ENCODE peak calls at places on chromosomes 11 and 22, in six cellular contexts. One of them, this sample, is unnamed.

GRCh38 chr22:38352436-38352835 is 35.2 kb upstream of the CSNK1E start:
- DNase-seq in stomach: peak
- DNase-seq in hepatocyte: no peak
- DNase-seq in bronchial epithelial cell: no peak
- DNase-seq in kidney epithelial cell: no peak
- DNase-seq in esophagus muscularis mucosa: no peak
- DNase-seq in this sample: peak

GRCh38 chr11:79413258-79413657 is 27.6 kb downstream of the TENM4 start:
- DNase-seq in bronchial epithelial cell: peak
- DNase-seq in esophagus muscularis mucosa: peak
- DNase-seq in stomach: peak
- DNase-seq in kidney epithelial cell: peak
- DNase-seq in hepatocyte: peak
- DNase-seq in this sample: peak

GRCh38 chr11:14764213-14764898 is 120.8 kb downstream of the PDE3B start:
- DNase-seq in stomach: no peak
- DNase-seq in kidney epithelial cell: no peak
- DNase-seq in esophagus muscularis mucosa: no peak
- DNase-seq in hepatocyte: no peak
- DNase-seq in bronchial epithelial cell: no peak
- DNase-seq in this sample: no peak

GRCh38 chr22:39748877-39749276 is 144.7 kb downstream of the ENTHD1 start:
- DNase-seq in stomach: no peak
- DNase-seq in esophagus muscularis mucosa: no peak
- DNase-seq in bronchial epithelial cell: peak
- DNase-seq in hepatocyte: no peak
- DNase-seq in kidney epithelial cell: no peak
- DNase-seq in this sample: no peak

GRCh38 chr11:133934599-133935550 is 21.9 kb downstream of the IGSF9B start:
- DNase-seq in stomach: no peak
- DNase-seq in kidney epithelial cell: no peak
- DNase-seq in esophagus muscularis mucosa: no peak
- DNase-seq in hepatocyte: no peak
- DNase-seq in bronchial epithelial cell: peak
- DNase-seq in this sample: no peak

GRCh38 chr22:47615051-47615450 is 852.6 kb downstream of the TBC1D22A start:
- DNase-seq in bronchial epithelial cell: no peak
- DNase-seq in esophagus muscularis mucosa: no peak
- DNase-seq in kidney epithelial cell: no peak
- DNase-seq in stomach: no peak
- DNase-seq in hepatocyte: no peak
- DNase-seq in this sample: no peak

GRCh38 chr11:47412152-47412746 is 3.9 kb downstream of the SLC39A13 start:
- DNase-seq in bronchial epithelial cell: no peak
- DNase-seq in hepatocyte: peak
- DNase-seq in stomach: peak
- DNase-seq in kidney epithelial cell: no peak
- DNase-seq in esophagus muscularis mucosa: no peak
- DNase-seq in this sample: peak

GRCh38 chr11:67468056-67468455 is 995 bp downstream of the TMEM134 start:
- DNase-seq in hepatocyte: peak
- DNase-seq in kidney epithelial cell: no peak
- DNase-seq in bronchial epithelial cell: peak
- DNase-seq in esophagus muscularis mucosa: no peak
- DNase-seq in stomach: peak
- DNase-seq in this sample: no peak

GRCh38 chr11:96145163-96145585 is 197.8 kb downstream of the MAML2 start:
- DNase-seq in kidney epithelial cell: no peak
- DNase-seq in hepatocyte: no peak
- DNase-seq in bronchial epithelial cell: no peak
- DNase-seq in stomach: no peak
- DNase-seq in esophagus muscularis mucosa: no peak
- DNase-seq in this sample: no peak

GRCh38 chr11:70182266-70182665 is 20.8 kb upstream of the FADD start:
- DNase-seq in kidney epithelial cell: no peak
- DNase-seq in esophagus muscularis mucosa: no peak
- DNase-seq in stomach: no peak
- DNase-seq in bronchial epithelial cell: no peak
- DNase-seq in hepatocyte: no peak
- DNase-seq in this sample: no peak

GRCh38 chr22:44304354-44304753 is 8.4 kb downstream of the SHISAL1 start:
- DNase-seq in hepatocyte: no peak
- DNase-seq in stomach: no peak
- DNase-seq in esophagus muscularis mucosa: no peak
- DNase-seq in kidney epithelial cell: no peak
- DNase-seq in bronchial epithelial cell: no peak
- DNase-seq in this sample: no peak

GRCh38 chr11:128240546-128240945 is 346.8 kb downstream of the ETS1 start:
- DNase-seq in stomach: no peak
- DNase-seq in hepatocyte: no peak
- DNase-seq in kidney epithelial cell: no peak
- DNase-seq in bronchial epithelial cell: no peak
- DNase-seq in esophagus muscularis mucosa: no peak
- DNase-seq in this sample: no peak

GRCh38 chr11:79404325-79404724 is 36.5 kb downstream of the TENM4 start:
- DNase-seq in stomach: no peak
- DNase-seq in kidney epithelial cell: no peak
- DNase-seq in esophagus muscularis mucosa: no peak
- DNase-seq in bronchial epithelial cell: peak
- DNase-seq in hepatocyte: no peak
- DNase-seq in this sample: no peak

GRCh38 chr11:83336993-83337392 is 50.8 kb upstream of the CCDC90B start:
- DNase-seq in kidney epithelial cell: no peak
- DNase-seq in hepatocyte: no peak
- DNase-seq in stomach: no peak
- DNase-seq in esophagus muscularis mucosa: peak
- DNase-seq in bronchial epithelial cell: no peak
- DNase-seq in this sample: no peak

GRCh38 chr22:37784829-37785495 is 22.8 kb upstream of the GCAT start:
- DNase-seq in stomach: peak
- DNase-seq in hepatocyte: peak
- DNase-seq in esophagus muscularis mucosa: no peak
- DNase-seq in kidney epithelial cell: no peak
- DNase-seq in bronchial epithelial cell: peak
- DNase-seq in this sample: no peak

GRCh38 chr11:72589802-72590761 is 84.1 kb downstream of the PDE2A start:
- DNase-seq in esophagus muscularis mucosa: no peak
- DNase-seq in hepatocyte: peak
- DNase-seq in bronchial epithelial cell: peak
- DNase-seq in kidney epithelial cell: no peak
- DNase-seq in stomach: peak
- DNase-seq in this sample: no peak

GRCh38 chr11:120217941-120218694 is 7.3 kb downstream of the OAF start:
- DNase-seq in kidney epithelial cell: no peak
- DNase-seq in stomach: peak
- DNase-seq in bronchial epithelial cell: no peak
- DNase-seq in hepatocyte: no peak
- DNase-seq in esophagus muscularis mucosa: no peak
- DNase-seq in this sample: no peak

GRCh38 chr11:23931443-23931842 is 565.4 kb upstream of the LUZP2 start:
- DNase-seq in kidney epithelial cell: no peak
- DNase-seq in bronchial epithelial cell: no peak
- DNase-seq in esophagus muscularis mucosa: no peak
- DNase-seq in hepatocyte: no peak
- DNase-seq in stomach: no peak
- DNase-seq in this sample: no peak

GRCh38 chr11:112822478-112823274 is 138.5 kb upstream of the NCAM1 start:
- DNase-seq in esophagus muscularis mucosa: no peak
- DNase-seq in kidney epithelial cell: no peak
- DNase-seq in hepatocyte: peak
- DNase-seq in bronchial epithelial cell: no peak
- DNase-seq in stomach: peak
- DNase-seq in this sample: no peak

GRCh38 chr22:32618461-32619140 is 144.0 kb downstream of the FBXO7 start:
- DNase-seq in hepatocyte: no peak
- DNase-seq in esophagus muscularis mucosa: no peak
- DNase-seq in bronchial epithelial cell: no peak
- DNase-seq in kidney epithelial cell: no peak
- DNase-seq in stomach: no peak
- DNase-seq in this sample: no peak

GRCh38 chr11:116832350-116833290 is 2.9 kb downstream of the APOC3 start:
- DNase-seq in stomach: peak
- DNase-seq in kidney epithelial cell: no peak
- DNase-seq in bronchial epithelial cell: no peak
- DNase-seq in hepatocyte: no peak
- DNase-seq in esophagus muscularis mucosa: no peak
- DNase-seq in this sample: no peak

GRCh38 chr11:86140334-86140733 is 71.5 kb upstream of the PICALM start:
- DNase-seq in stomach: no peak
- DNase-seq in esophagus muscularis mucosa: no peak
- DNase-seq in hepatocyte: no peak
- DNase-seq in bronchial epithelial cell: no peak
- DNase-seq in kidney epithelial cell: no peak
- DNase-seq in this sample: no peak
- TF ChIP-seq CTCF in stomach: no peak
- TF ChIP-seq CTCF in esophagus muscularis mucosa: no peak
- TF ChIP-seq CTCF in hepatocyte: no peak
- TF ChIP-seq CTCF in bronchial epithelial cell: no peak
- TF ChIP-seq CTCF in kidney epithelial cell: no peak
- TF ChIP-seq CTCF in this sample: no peak

GRCh38 chr11:113985906-113986305 is 11.0 kb downstream of the HTR3A start:
- DNase-seq in kidney epithelial cell: no peak
- DNase-seq in esophagus muscularis mucosa: no peak
- DNase-seq in bronchial epithelial cell: no peak
- DNase-seq in stomach: no peak
- DNase-seq in hepatocyte: no peak
- DNase-seq in this sample: no peak

GRCh38 chr11:113989916-113990315 is 15.0 kb downstream of the HTR3A start:
- DNase-seq in kidney epithelial cell: no peak
- DNase-seq in esophagus muscularis mucosa: no peak
- DNase-seq in stomach: no peak
- DNase-seq in bronchial epithelial cell: no peak
- DNase-seq in hepatocyte: no peak
- DNase-seq in this sample: no peak

GRCh38 chr11:113989381-113989780 is 14.5 kb downstream of the HTR3A start:
- DNase-seq in bronchial epithelial cell: no peak
- DNase-seq in kidney epithelial cell: no peak
- DNase-seq in esophagus muscularis mucosa: no peak
- DNase-seq in stomach: no peak
- DNase-seq in hepatocyte: no peak
- DNase-seq in this sample: no peak

GRCh38 chr11:113984781-113985180 is 9.9 kb downstream of the HTR3A start:
- DNase-seq in stomach: no peak
- DNase-seq in esophagus muscularis mucosa: no peak
- DNase-seq in hepatocyte: no peak
- DNase-seq in bronchial epithelial cell: no peak
- DNase-seq in kidney epithelial cell: no peak
- DNase-seq in this sample: no peak

DNA sequence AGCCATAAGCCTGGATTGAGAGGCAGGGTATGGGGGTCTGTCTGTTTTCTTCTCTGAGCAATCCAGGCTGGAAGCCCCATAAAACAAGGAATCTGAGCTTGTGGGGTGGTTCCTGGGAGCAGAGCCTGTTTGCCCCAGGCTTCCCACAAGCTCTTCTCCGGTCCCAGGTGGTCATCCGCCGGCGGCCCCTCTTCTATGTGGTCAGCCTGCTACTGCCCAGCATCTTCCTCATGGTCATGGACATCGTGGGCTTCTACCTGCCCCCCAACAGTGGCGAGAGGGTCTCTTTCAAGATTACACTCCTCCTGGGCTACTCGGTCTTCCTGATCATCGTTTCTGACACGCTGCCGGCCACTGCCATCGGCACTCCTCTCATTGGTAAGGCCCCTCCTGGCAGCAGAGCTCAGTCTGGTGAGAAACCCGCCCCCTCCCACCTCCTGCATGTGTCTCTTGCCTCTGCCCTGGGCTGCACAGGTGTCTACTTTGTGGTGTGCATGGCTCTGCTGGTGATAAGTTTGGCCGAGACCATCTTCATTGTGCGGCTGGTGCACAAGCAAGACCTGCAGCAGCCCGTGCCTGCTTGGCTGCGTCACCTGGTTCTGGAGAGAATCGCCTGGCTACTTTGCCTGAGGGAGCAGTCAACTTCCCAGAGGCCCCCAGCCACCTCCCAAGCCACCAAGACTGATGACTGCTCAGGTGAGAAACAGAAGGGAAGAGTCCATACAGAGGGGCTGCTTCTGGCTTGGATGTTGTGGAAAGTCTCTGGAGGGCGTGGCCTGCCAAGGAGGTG is 11.6 kb downstream of the HTR3A start:
- DNase-seq in stomach: no peak
- DNase-seq in kidney epithelial cell: no peak
- DNase-seq in esophagus muscularis mucosa: no peak
- DNase-seq in hepatocyte: no peak
- DNase-seq in bronchial epithelial cell: no peak
- DNase-seq in this sample: no peak
- TF ChIP-seq CTCF in stomach: no peak
- TF ChIP-seq CTCF in kidney epithelial cell: no peak
- TF ChIP-seq CTCF in esophagus muscularis mucosa: no peak
- TF ChIP-seq CTCF in hepatocyte: no peak
- TF ChIP-seq CTCF in bronchial epithelial cell: no peak
- TF ChIP-seq CTCF in this sample: no peak

GRCh38 chr11:17250561-17251350 is 25.8 kb upstream of the NUCB2 start:
- DNase-seq in kidney epithelial cell: no peak
- DNase-seq in bronchial epithelial cell: peak
- DNase-seq in esophagus muscularis mucosa: no peak
- DNase-seq in hepatocyte: no peak
- DNase-seq in stomach: no peak
- DNase-seq in this sample: no peak
- TF ChIP-seq CTCF in kidney epithelial cell: no peak
- TF ChIP-seq CTCF in bronchial epithelial cell: no peak
- TF ChIP-seq CTCF in esophagus muscularis mucosa: no peak
- TF ChIP-seq CTCF in hepatocyte: no peak
- TF ChIP-seq CTCF in stomach: no peak
- TF ChIP-seq CTCF in this sample: no peak

GRCh38 chr11:123700774-123701173 is 40.7 kb downstream of the ZNF202 start:
- DNase-seq in hepatocyte: peak
- DNase-seq in esophagus muscularis mucosa: no peak
- DNase-seq in bronchial epithelial cell: peak
- DNase-seq in kidney epithelial cell: no peak
- DNase-seq in stomach: no peak
- DNase-seq in this sample: no peak

GRCh38 chr11:123690490-123690889 is 36.1 kb upstream of the SCN3B start:
- DNase-seq in kidney epithelial cell: peak
- DNase-seq in stomach: no peak
- DNase-seq in bronchial epithelial cell: peak
- DNase-seq in hepatocyte: peak
- DNase-seq in esophagus muscularis mucosa: no peak
- DNase-seq in this sample: no peak

GRCh38 chr11:123702137-123702536 is 39.3 kb downstream of the ZNF202 start:
- DNase-seq in kidney epithelial cell: no peak
- DNase-seq in bronchial epithelial cell: no peak
- DNase-seq in hepatocyte: no peak
- DNase-seq in stomach: no peak
- DNase-seq in esophagus muscularis mucosa: no peak
- DNase-seq in this sample: no peak

GRCh38 chr11:123694551-123694950 is 40.1 kb upstream of the SCN3B start:
- DNase-seq in hepatocyte: no peak
- DNase-seq in kidney epithelial cell: no peak
- DNase-seq in bronchial epithelial cell: peak
- DNase-seq in esophagus muscularis mucosa: no peak
- DNase-seq in stomach: no peak
- DNase-seq in this sample: no peak

DNA sequence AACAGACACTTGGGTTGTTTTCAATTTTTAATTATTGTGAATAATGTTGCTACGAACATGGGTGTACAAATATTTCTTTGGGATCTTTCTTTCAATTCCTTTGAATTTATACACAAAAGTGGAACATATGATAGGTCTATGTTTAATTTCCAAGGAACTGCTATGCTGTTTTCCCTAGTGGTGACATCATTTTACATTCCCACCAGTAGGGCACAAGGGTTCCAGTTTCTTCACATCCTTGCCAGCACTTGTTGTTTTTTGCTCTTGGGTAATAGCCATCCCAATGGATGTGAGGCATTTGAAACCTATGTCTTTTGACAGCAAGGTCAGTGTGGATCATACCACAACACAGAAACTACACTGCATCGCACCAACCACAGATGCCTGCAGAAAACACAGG is 41.8 kb upstream of the SCN3B start:
- DNase-seq in esophagus muscularis mucosa: no peak
- DNase-seq in kidney epithelial cell: no peak
- DNase-seq in hepatocyte: no peak
- DNase-seq in stomach: no peak
- DNase-seq in bronchial epithelial cell: peak
- DNase-seq in this sample: no peak
- TF ChIP-seq CTCF in esophagus muscularis mucosa: no peak
- TF ChIP-seq CTCF in kidney epithelial cell: no peak
- TF ChIP-seq CTCF in hepatocyte: no peak
- TF ChIP-seq CTCF in stomach: no peak
- TF ChIP-seq CTCF in bronchial epithelial cell: no peak
- TF ChIP-seq CTCF in this sample: no peak

This sample was measured in osteocyte.